ENCODE peak calls at places on chromosomes 1 and 21, in ten cellular contexts. Y is activated CD8-positive, alpha-beta memory T cell treated with anti-CD3 and anti-CD28 coated beads for 48 hours; M is CD8-positive, alpha-beta T cell; Q is progenitor cell of endocrine pancreas; X is adrenal gland; K is CD14-positive monocyte; N is endothelial cell; O is WTC11; F is T-helper 2 cell; B is stimulated activated naive CD8-positive, alpha-beta T cell treated with anti-CD3 and anti-CD28 coated beads, Interleukin-15, Interleukin-2, amounts not matched to agents 100 U/mL and 50 U/mL, for 24 hours. J is an unnamed sample.

GRCh38 chr21:46099476-46099875 is 1.6 kb downstream of the COL6A2 start:
- DNase-seq in Y (no peak), M (peak; percentile 47), Q (peak; percentile 8), X (peak; percentile 7), K (no peak), N (peak; percentile 19), O (peak; percentile 51), F (no peak), B (no peak), J (peak; percentile 42)

GRCh38 chr1:152182942-152183341 is 23.9 kb upstream of the RPTN start:
- DNase-seq in Y (no peak), M (no peak), Q (no peak), X (no peak), K (peak; percentile 72), N (no peak), O (no peak), F (no peak), B (peak; percentile 11), J (no peak)

GRCh38 chr1:247386217-247386616 is 29.8 kb upstream of the NLRP3 start:
- DNase-seq in Y (no peak), M (no peak), Q (no peak), X (no peak), K (no peak), N (no peak), O (no peak), F (no peak), B (no peak), J (no peak)

GRCh38 chr1:3732747-3733602 is 19.3 kb upstream of the CCDC27 start:
- DNase-seq in Y (no peak), M (no peak), Q (no peak), X (no peak), K (no peak), N (peak; percentile 36), O (peak; percentile 66), F (no peak), B (no peak), J (no peak)

GRCh38 chr1:201888282-201889033 is at the start of gene SHISA4:
- DNase-seq in Y (no peak), M (no peak), Q (peak; percentile 28), X (peak; percentile 89), K (no peak), N (peak; percentile 21), O (peak; percentile 63), F (no peak), B (peak; percentile 16), J (peak; percentile 84)

GRCh38 chr1:22158654-22159053 is 15.8 kb upstream of the WNT4 start:
- DNase-seq in Y (no peak), M (no peak), Q (no peak), X (no peak), K (no peak), N (no peak), O (no peak), F (no peak), B (no peak), J (no peak)

GRCh38 chr21:45893166-45894106 is 88.1 kb upstream of the COL6A1 start:
- DNase-seq in Y (no peak), M (no peak), Q (no peak), X (peak; percentile 37), K (no peak), N (no peak), O (no peak), F (no peak), B (no peak), J (no peak)

GRCh38 chr1:2300851-2301606 is 72.9 kb downstream of the SKI start:
- DNase-seq in Y (peak; percentile 70), M (peak; percentile 94), Q (no peak), X (peak; percentile 68), K (peak; percentile 98), N (no peak), O (no peak), F (peak; percentile 92), B (peak; percentile 93), J (no peak)

GRCh38 chr1:45621501-45621836 is 2.4 kb downstream of the CCDC17 start:
- DNase-seq in Y (no peak), M (no peak), Q (no peak), X (no peak), K (no peak), N (no peak), O (no peak), F (no peak), B (no peak), J (no peak)

GRCh38 chr1:200960236-200960947 is 63.1 kb downstream of the KIF21B start:
- DNase-seq in Y (no peak), M (no peak), Q (no peak), X (no peak), K (no peak), N (no peak), O (no peak), F (no peak), B (no peak), J (no peak)

GRCh38 chr1:60033066-60033465 is 40.5 kb downstream of the C1orf87 start:
- DNase-seq in Y (no peak), M (no peak), Q (no peak), X (no peak), K (no peak), N (no peak), O (no peak), F (no peak), B (no peak), J (no peak)

GRCh38 chr1:107829083-107829771 is 135.8 kb downstream of the VAV3 start:
- DNase-seq in Y (no peak), M (no peak), Q (no peak), X (no peak), K (no peak), N (no peak), O (no peak), F (no peak), B (no peak), J (no peak)

GRCh38 chr1:177440821-177441220 is 270.1 kb downstream of the BRINP2 start:
- DNase-seq in Y (no peak), M (no peak), Q (no peak), X (no peak), K (no peak), N (no peak), O (no peak), F (no peak), B (no peak), J (no peak)

GRCh38 chr1:196078691-196079090 is 529.5 kb downstream of the KCNT2 start:
- DNase-seq in Y (no peak), M (no peak), Q (no peak), X (no peak), K (no peak), N (no peak), O (no peak), F (no peak), B (no peak), J (no peak)

GRCh38 chr1:20491178-20491577 is 5.2 kb upstream of the CAMK2N1 start:
- DNase-seq in Y (no peak), M (no peak), Q (no peak), X (no peak), K (no peak), N (no peak), O (no peak), F (no peak), B (no peak), J (no peak)

GRCh38 chr1:179017383-179018326 is 8.0 kb upstream of the FAM20B start:
- DNase-seq in Y (no peak), M (no peak), Q (no peak), X (peak; percentile 72), K (no peak), N (no peak), O (no peak), F (no peak), B (no peak), J (no peak)

GRCh38 chr1:22662318-22662717 is 9.3 kb downstream of the C1QB start:
- DNase-seq in Y (no peak), M (no peak), Q (no peak), X (no peak), K (no peak), N (no peak), O (peak; percentile 62), F (no peak), B (no peak), J (no peak)

J was measured in left lobe of liver.